ENCODE peak calls at places on chromosomes 3 and 15, in ten cellular contexts. S is fibroblast of lung; Q is WTC11; E is Calu3; V is thoracic aorta; U is choroid plexus epithelial cell; D is OCI-LY7; I is PC-3; L is activated CD8-positive, alpha-beta T cell treated with anti-CD3 and anti-CD28 coated beads for 36 hours; X is HFFc6. W is an unnamed sample.

GRCh38 chr3:82080261-82080660 is 318.8 kb upstream of the GBE1 start:
- DNase-seq in S (no peak), Q (no peak), E (no peak), V (no peak), U (peak), D (no peak), I (peak), L (no peak), X (no peak), W (no peak)

GRCh38 chr15:41823502-41823901 is 4.4 kb upstream of the JMJD7 start:
- DNase-seq in S (no peak), Q (no peak), E (no peak), V (no peak), U (no peak), D (no peak), I (no peak), L (no peak), X (no peak), W (no peak)

GRCh38 chr3:55434789-55435188 is 52.3 kb downstream of the WNT5A start:
- DNase-seq in S (peak), Q (peak), E (no peak), V (no peak), U (peak), D (peak), I (peak), L (peak), X (peak), W (peak)

GRCh38 chr3:160180581-160181216 is 44.5 kb upstream of the C3orf80 start:
- DNase-seq in S (peak), Q (no peak), E (no peak), V (no peak), U (peak), D (no peak), I (peak), L (no peak), X (peak), W (peak)

GRCh38 chr15:35491999-35492398 is 54.0 kb downstream of the DPH6 start:
- DNase-seq in S (no peak), Q (no peak), E (no peak), V (no peak), U (no peak), D (no peak), I (no peak), L (no peak), X (no peak), W (no peak)

GRCh38 chr3:132343018-132343612 is 25.9 kb downstream of the ACP3 start:
- DNase-seq in S (peak), Q (peak), E (peak), V (no peak), U (peak), D (peak), I (peak), L (peak), X (peak), W (peak)

GRCh38 chr15:63048986-63049665 is 6.6 kb downstream of the TPM1 start:
- DNase-seq in S (peak), Q (peak), E (peak), V (no peak), U (peak), D (peak), I (peak), L (peak), X (peak), W (peak)

GRCh38 chr3:22542311-22542710 is 660.8 kb upstream of the UBE2E2 start:
- DNase-seq in S (peak), Q (no peak), E (no peak), V (no peak), U (peak), D (no peak), I (peak), L (no peak), X (no peak), W (peak)

GRCh38 chr15:31752363-31752762 is 278.0 kb upstream of the CHRNA7 start:
- DNase-seq in S (peak), Q (no peak), E (no peak), V (no peak), U (peak), D (no peak), I (peak), L (no peak), X (no peak), W (peak)

GRCh38 chr15:82778755-82779154 is 27.1 kb downstream of the FSD2 start:
- DNase-seq in S (no peak), Q (no peak), E (no peak), V (no peak), U (no peak), D (no peak), I (no peak), L (no peak), X (no peak), W (no peak)

GRCh38 chr3:46896386-46896785 is 18.9 kb downstream of the PTH1R start:
- DNase-seq in S (no peak), Q (no peak), E (no peak), V (no peak), U (no peak), D (no peak), I (no peak), L (no peak), X (no peak), W (no peak)

GRCh38 chr3:44395714-44396113 is 57.1 kb downstream of the TCAIM start:
- DNase-seq in S (no peak), Q (no peak), E (no peak), V (no peak), U (no peak), D (no peak), I (no peak), L (no peak), X (no peak), W (no peak)

GRCh38 chr3:14256561-14257342 is 78.1 kb downstream of the LSM3 start:
- DNase-seq in S (no peak), Q (peak), E (no peak), V (no peak), U (no peak), D (peak), I (no peak), L (no peak), X (no peak), W (no peak)

GRCh38 chr3:58023536-58023935 is 15.3 kb downstream of the FLNB start:
- DNase-seq in S (no peak), Q (no peak), E (no peak), V (no peak), U (no peak), D (no peak), I (no peak), L (no peak), X (no peak), W (no peak)

GRCh38 chr3:157467165-157467564 is 30.5 kb downstream of the PTX3 start:
- DNase-seq in S (peak), Q (no peak), E (no peak), V (no peak), U (peak), D (no peak), I (peak), L (no peak), X (no peak), W (peak)

GRCh38 chr15:92053727-92054316 is 200.3 kb downstream of the SLCO3A1 start:
- DNase-seq in S (no peak), Q (peak), E (no peak), V (no peak), U (no peak), D (peak), I (no peak), L (no peak), X (no peak), W (no peak)

GRCh38 chr3:169668081-169668956 is 4.8 kb upstream of the MECOM start:
- DNase-seq in S (peak), Q (peak), E (peak), V (no peak), U (peak), D (no peak), I (peak), L (peak), X (no peak), W (peak)

GRCh38 chr3:15646924-15647511 is 45.5 kb downstream of the BTD start:
- DNase-seq in S (peak), Q (no peak), E (no peak), V (peak), U (peak), D (no peak), I (peak), L (peak), X (peak), W (peak)

GRCh38 chr3:72273615-72274014 is 488.7 kb upstream of the PROK2 start:
- DNase-seq in S (peak), Q (peak), E (no peak), V (no peak), U (peak), D (no peak), I (no peak), L (no peak), X (peak), W (no peak)

GRCh38 chr3:51384145-51384729 is 854 bp upstream of the MANF start:
- DNase-seq in S (no peak), Q (no peak), E (peak), V (no peak), U (peak), D (peak), I (peak), L (peak), X (no peak), W (no peak)

GRCh38 chr3:12907729-12908128 is 66.4 kb upstream of the RPL32 start:
- DNase-seq in S (no peak), Q (peak), E (no peak), V (no peak), U (no peak), D (no peak), I (no peak), L (no peak), X (no peak), W (no peak)

GRCh38 chr3:56467108-56467507 is 1.2 kb downstream of the ERC2 start:
- DNase-seq in S (peak), Q (peak), E (peak), V (no peak), U (peak), D (no peak), I (peak), L (peak), X (no peak), W (peak)

GRCh38 chr3:135964160-135964955 is 1.2 kb upstream of the PPP2R3A start:
- DNase-seq in S (no peak), Q (no peak), E (no peak), V (no peak), U (no peak), D (no peak), I (no peak), L (no peak), X (no peak), W (no peak)

GRCh38 chr3:114899186-114899931 is 247.7 kb downstream of the ZBTB20 start:
- DNase-seq in S (no peak), Q (no peak), E (peak), V (no peak), U (no peak), D (no peak), I (no peak), L (no peak), X (no peak), W (no peak)

GRCh38 chr15:91039996-91040395 is 17.6 kb upstream of the VPS33B start:
- DNase-seq in S (no peak), Q (no peak), E (no peak), V (no peak), U (no peak), D (no peak), I (no peak), L (no peak), X (no peak), W (no peak)

GRCh38 chr15:84006467-84006866 is 229.1 kb upstream of the GOLGA6L4 start:
- DNase-seq in S (no peak), Q (no peak), E (no peak), V (no peak), U (peak), D (no peak), I (no peak), L (no peak), X (no peak), W (no peak)

GRCh38 chr3:133930341-133930933 is 34.8 kb upstream of the RAB6B start:
- DNase-seq in S (peak), Q (no peak), E (peak), V (no peak), U (peak), D (peak), I (peak), L (peak), X (peak), W (peak)

GRCh38 chr3:128489860-128490649 is 2.9 kb downstream of the GATA2 start:
- DNase-seq in S (no peak), Q (peak), E (peak), V (no peak), U (peak), D (no peak), I (peak), L (no peak), X (peak), W (no peak)

GRCh38 chr3:30631237-30631961 is 25.0 kb downstream of the TGFBR2 start:
- DNase-seq in S (peak), Q (no peak), E (no peak), V (no peak), U (peak), D (peak), I (peak), L (peak), X (peak), W (peak)

GRCh38 chr15:59371458-59372351 is 966 bp downstream of the MYO1E start:
- DNase-seq in S (no peak), Q (peak), E (peak), V (no peak), U (peak), D (no peak), I (peak), L (peak), X (no peak), W (peak)

GRCh38 chr3:149401215-149401925 is 23.9 kb upstream of the TM4SF1 start:
- DNase-seq in S (peak), Q (no peak), E (peak), V (no peak), U (peak), D (peak), I (peak), L (no peak), X (peak), W (peak)

DNA sequence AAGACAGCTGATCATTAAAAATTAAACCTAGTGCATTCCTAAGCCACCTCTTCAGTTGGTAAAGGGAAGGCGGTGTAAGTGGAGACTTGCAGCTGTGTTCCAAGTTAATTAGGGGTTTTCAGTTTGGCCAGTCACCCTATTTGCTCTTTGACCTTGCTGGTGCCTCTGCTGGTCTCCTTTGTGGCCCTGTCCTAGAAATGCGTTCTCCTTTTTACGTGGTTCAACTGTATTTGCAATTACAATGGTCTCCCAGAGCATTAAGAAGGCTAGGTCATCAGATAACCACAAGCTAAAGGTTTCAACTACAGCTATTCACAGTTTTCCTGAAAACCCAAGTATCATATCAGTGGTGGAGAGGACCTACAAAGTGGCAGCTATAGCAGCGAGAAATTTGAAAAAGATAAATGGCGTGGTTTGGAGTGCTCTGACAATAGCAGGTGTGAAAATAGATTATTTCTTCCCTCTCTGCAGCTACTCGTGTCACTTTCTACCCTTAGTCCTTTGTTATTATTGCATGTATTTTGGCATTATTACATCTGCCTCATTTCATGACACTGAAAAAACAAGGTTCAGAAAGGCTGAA is 203.5 kb upstream of the TBC1D5 start:
- DNase-seq in S (no peak), Q (no peak), E (no peak), V (no peak), U (no peak), D (no peak), I (no peak), L (no peak), X (no peak), W (no peak)
- TF ChIP-seq CTCF in S (no peak), Q (no peak), E (no peak), V (no peak), U (no peak), D (no peak), I (no peak), L (no peak), X (no peak), W (no peak)

GRCh38 chr3:171113716-171114115 is 87.2 kb upstream of the SLC2A2 start:
- DNase-seq in S (no peak), Q (peak), E (no peak), V (no peak), U (no peak), D (peak), I (no peak), L (no peak), X (no peak), W (no peak)
- TF ChIP-seq CTCF in S (peak), Q (no peak), E (no peak), V (no peak), U (peak), D (peak), I (peak), L (no peak), X (peak), W (no peak)

DNA sequence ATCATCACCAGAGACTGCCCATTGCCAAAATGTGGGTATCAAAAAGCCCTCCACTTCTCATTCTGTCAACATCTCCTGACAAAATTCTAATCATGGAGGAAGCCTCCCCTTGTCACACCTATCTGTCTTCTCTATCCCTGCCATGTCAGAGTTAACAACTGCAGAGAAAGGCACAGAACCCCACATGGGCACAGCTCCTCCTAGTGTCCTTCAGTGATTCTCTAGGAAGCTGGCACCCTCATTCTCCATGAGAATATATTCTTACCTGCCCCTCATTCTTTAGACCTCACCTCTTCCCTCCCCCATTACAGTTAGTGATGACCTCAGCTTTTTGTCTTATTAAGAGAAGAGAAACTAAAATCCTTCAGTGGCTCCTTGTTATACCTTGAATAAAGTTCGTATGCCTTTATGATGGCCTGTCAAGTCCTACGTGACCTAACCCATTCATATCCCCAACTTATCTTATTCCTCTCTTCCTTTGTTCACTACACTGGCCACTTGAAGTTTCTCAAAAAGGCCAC is 44.6 kb downstream of the NME9 start:
- DNase-seq in S (no peak), Q (no peak), E (no peak), V (no peak), U (no peak), D (no peak), I (peak), L (no peak), X (no peak), W (no peak)
- TF ChIP-seq CTCF in S (no peak), Q (no peak), E (no peak), V (no peak), U (peak), D (peak), I (peak), L (no peak), X (peak), W (no peak)

GRCh38 chr3:163916596-163917560 is 1161.4 kb downstream of the SI start:
- DNase-seq in S (no peak), Q (no peak), E (peak), V (no peak), U (no peak), D (peak), I (peak), L (no peak), X (no peak), W (peak)
- TF ChIP-seq CTCF in S (no peak), Q (no peak), E (peak), V (no peak), U (no peak), D (peak), I (peak), L (no peak), X (no peak), W (peak)

GRCh38 chr15:74958320-74958907 is 1.8 kb upstream of the RPP25 start:
- DNase-seq in S (no peak), Q (peak), E (peak), V (peak), U (no peak), D (no peak), I (peak), L (peak), X (peak), W (no peak)
- TF ChIP-seq CTCF in S (peak), Q (no peak), E (peak), V (peak), U (no peak), D (no peak), I (no peak), L (no peak), X (peak), W (no peak)

GRCh38 chr3:152229692-152230091 is 39.0 kb upstream of the MBNL1 start:
- DNase-seq in S (no peak), Q (no peak), E (no peak), V (no peak), U (no peak), D (no peak), I (no peak), L (no peak), X (no peak), W (no peak)
- TF ChIP-seq CTCF in S (no peak), Q (no peak), E (no peak), V (no peak), U (peak), D (no peak), I (no peak), L (no peak), X (no peak), W (no peak)

GRCh38 chr3:97161169-97161568 is 346.8 kb downstream of the EPHA6 start:
- DNase-seq in S (no peak), Q (no peak), E (no peak), V (no peak), U (no peak), D (no peak), I (no peak), L (no peak), X (no peak), W (no peak)
- TF ChIP-seq CTCF in S (no peak), Q (no peak), E (no peak), V (no peak), U (no peak), D (no peak), I (no peak), L (no peak), X (no peak), W (no peak)

DNA sequence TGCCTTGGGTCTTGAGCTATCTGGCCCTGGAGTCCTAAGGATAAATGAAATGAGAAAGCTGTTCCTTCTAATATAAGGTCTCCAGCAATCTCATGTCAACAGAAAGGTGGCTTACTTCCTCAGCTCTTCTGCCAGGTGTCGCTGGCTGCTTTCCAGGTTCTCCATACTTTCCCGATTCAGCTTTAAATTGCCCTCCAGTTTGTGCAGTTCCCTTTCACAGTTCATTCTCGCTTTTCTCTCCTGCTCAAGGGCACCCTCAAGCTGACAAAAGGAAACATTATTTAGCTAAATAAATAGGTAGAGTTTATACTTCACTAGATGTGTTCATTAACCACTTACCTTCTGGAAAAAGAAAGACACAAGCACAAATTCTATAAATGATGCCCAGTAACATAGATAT is 73.0 kb downstream of the MYH15 start:
- DNase-seq in S (no peak), Q (no peak), E (peak), V (no peak), U (no peak), D (no peak), I (peak), L (no peak), X (no peak), W (peak)
- TF ChIP-seq CTCF in S (no peak), Q (no peak), E (no peak), V (no peak), U (no peak), D (peak), I (peak), L (no peak), X (no peak), W (no peak)

DNA sequence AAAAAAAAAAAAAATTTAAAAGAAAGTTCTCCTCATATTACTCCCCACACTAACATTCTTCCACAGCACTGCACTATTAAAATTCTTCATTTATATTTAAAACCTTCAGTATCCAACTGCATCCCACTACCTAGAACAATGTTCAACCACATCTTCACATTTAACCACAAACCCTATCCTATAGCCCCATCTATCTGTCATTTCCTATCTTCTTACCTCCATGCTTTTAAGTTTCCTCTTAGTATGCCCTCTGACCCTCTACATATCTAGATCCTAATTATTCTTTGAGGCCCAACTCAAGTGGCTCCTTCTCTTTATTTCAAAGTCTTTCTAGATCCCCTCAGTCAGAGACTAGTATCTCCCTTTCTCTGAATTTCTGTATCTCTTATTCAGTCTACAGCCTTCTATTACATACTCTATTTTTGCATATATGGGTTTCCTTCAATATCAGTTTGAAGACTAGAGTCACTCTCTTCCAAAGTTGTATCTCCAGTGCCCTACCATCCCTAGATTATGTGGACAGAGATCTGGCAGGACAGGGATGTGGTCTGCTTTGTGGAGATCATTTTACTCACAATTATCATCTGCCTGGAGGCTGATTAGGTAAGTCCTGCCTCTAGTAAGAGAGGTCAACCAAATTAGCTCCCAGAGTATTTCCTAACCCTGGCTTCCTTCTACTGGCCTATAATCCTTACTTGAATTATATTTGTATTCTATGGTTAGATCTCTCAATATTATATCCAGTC is 1.4 kb downstream of the CIAO2A start:
- DNase-seq in S (no peak), Q (no peak), E (no peak), V (no peak), U (no peak), D (peak), I (peak), L (no peak), X (no peak), W (peak)
- TF ChIP-seq CTCF in S (peak), Q (no peak), E (no peak), V (no peak), U (no peak), D (peak), I (peak), L (peak), X (peak), W (no peak)